ENCODE peak calls at places on chromosomes 6 and 20, in six cellular contexts. H is T-cell; E is NCI-H1417; I is epithelial cell of esophagus; J is effector CD4-positive, alpha-beta T cell; T is left lobe of liver. B is an unnamed sample.

GRCh38 chr20:47778398-47779354 is 6.6 kb downstream of the SULF2 start:
- DNase-seq in H (no peak), E (no peak), I (no peak), J (no peak), T (peak; percentile 52), B (no peak)

GRCh38 chr6:35687658-35688604 is 784 bp downstream of the FKBP5 start:
- DNase-seq in H (peak; percentile 56), E (peak; percentile 50), I (peak; percentile 67), J (peak; percentile 44), T (peak; percentile 66), B (peak; percentile 31)

GRCh38 chr20:44331201-44331600 is 5.6 kb upstream of the R3HDML start:
- DNase-seq in H (no peak), E (no peak), I (no peak), J (no peak), T (no peak), B (no peak)

GRCh38 chr6:112026933-112027332 is 27.0 kb upstream of the CCN6 start:
- DNase-seq in H (no peak), E (no peak), I (no peak), J (no peak), T (no peak), B (no peak)

GRCh38 chr6:52929321-52930164 is 20.0 kb upstream of the GSTA3 start:
- DNase-seq in H (no peak), E (peak; percentile 10), I (peak; percentile 90), J (no peak), T (peak; percentile 53), B (no peak)

GRCh38 chr20:59291740-59292139 is 8.7 kb upstream of the EDN3 start:
- DNase-seq in H (no peak), E (peak; percentile 20), I (peak; percentile 6), J (no peak), T (no peak), B (no peak)

GRCh38 chr20:15675151-15675550 is 898.1 kb downstream of the KIF16B start:
- DNase-seq in H (no peak), E (peak; percentile 56), I (no peak), J (no peak), T (no peak), B (no peak)

GRCh38 chr6:90610671-90611542 is 24.0 kb upstream of the MAP3K7 start:
- DNase-seq in H (peak; percentile 6), E (peak; percentile 73), I (peak; percentile 32), J (no peak), T (no peak), B (peak; percentile 61)

GRCh38 chr6:80676386-80676785 is 569.9 kb downstream of the BCKDHB start:
- DNase-seq in H (no peak), E (no peak), I (peak; percentile 20), J (no peak), T (no peak), B (no peak)

GRCh38 chr6:44672086-44672485 is 284.6 kb downstream of the CDC5L start:
- DNase-seq in H (no peak), E (no peak), I (no peak), J (no peak), T (no peak), B (no peak)

GRCh38 chr6:106122306-106122940 is 36.3 kb downstream of the PRDM1 start:
- DNase-seq in H (no peak), E (peak; percentile 39), I (no peak), J (no peak), T (no peak), B (no peak)

GRCh38 chr20:58608096-58608840 is 42.8 kb upstream of the STX16 start:
- DNase-seq in H (no peak), E (no peak), I (no peak), J (no peak), T (no peak), B (no peak)

GRCh38 chr20:23145281-23145700 is 59.2 kb upstream of the CD93 start:
- DNase-seq in H (no peak), E (no peak), I (peak; percentile 37), J (no peak), T (no peak), B (no peak)

GRCh38 chr6:89369009-89369408 is 16.5 kb upstream of the UBE2J1 start:
- DNase-seq in H (no peak), E (no peak), I (peak; percentile 74), J (no peak), T (peak; percentile 59), B (peak; percentile 47)

GRCh38 chr6:7542065-7542877 is 800 bp downstream of the DSP start:
- DNase-seq in H (peak; percentile 1), E (peak; percentile 66), I (no peak), J (no peak), T (peak; percentile 57), B (no peak)

GRCh38 chr20:53606364-53606985 is 12.8 kb upstream of the ZNF217 start:
- DNase-seq in H (no peak), E (no peak), I (no peak), J (no peak), T (peak; percentile 33), B (no peak)

GRCh38 chr6:13485923-13486557 is 1.4 kb downstream of the GFOD1 start:
- DNase-seq in H (peak; percentile 29), E (peak; percentile 74), I (peak; percentile 66), J (peak; percentile 21), T (peak; percentile 56), B (no peak)

GRCh38 chr6:119067091-119067490 is 11.4 kb downstream of the FAM184A start:
- DNase-seq in H (no peak), E (peak; percentile 52), I (no peak), J (no peak), T (no peak), B (no peak)

GRCh38 chr6:22658934-22659333 is 89.6 kb downstream of the HDGFL1 start:
- DNase-seq in H (no peak), E (no peak), I (no peak), J (no peak), T (no peak), B (no peak)

GRCh38 chr6:2531426-2532208 is 219.1 kb downstream of the MYLK4 start:
- DNase-seq in H (no peak), E (no peak), I (peak; percentile 95), J (no peak), T (no peak), B (no peak)

GRCh38 chr20:62381842-62382241 is 5.1 kb upstream of the RPS21 start:
- DNase-seq in H (no peak), E (no peak), I (no peak), J (no peak), T (no peak), B (no peak)

GRCh38 chr6:25171301-25171700 is 107.9 kb upstream of the CARMIL1 start:
- DNase-seq in H (no peak), E (no peak), I (peak; percentile 81), J (no peak), T (no peak), B (no peak)

GRCh38 chr6:146341498-146342230 is 202.0 kb upstream of the RAB32 start:
- DNase-seq in H (no peak), E (no peak), I (no peak), J (no peak), T (no peak), B (no peak)

GRCh38 chr6:129929433-129929832 is 68.3 kb upstream of the TMEM244 start:
- DNase-seq in H (no peak), E (peak; percentile 40), I (peak; percentile 90), J (no peak), T (no peak), B (no peak)

GRCh38 chr6:2209226-2209809 is 36.1 kb downstream of the GMDS start:
- DNase-seq in H (peak; percentile 20), E (peak; percentile 85), I (peak; percentile 78), J (no peak), T (peak; percentile 58), B (peak; percentile 64)

GRCh38 chr6:33599413-33599911 is 19.4 kb upstream of the BAK1 start:
- DNase-seq in H (no peak), E (peak; percentile 53), I (peak; percentile 52), J (no peak), T (no peak), B (no peak)

GRCh38 chr6:149961728-149962425 is 1.9 kb upstream of the ULBP1 start:
- DNase-seq in H (peak; percentile 48), E (peak; percentile 13), I (peak; percentile 30), J (no peak), T (peak; percentile 16), B (peak; percentile 18)